ENCODE peak calls at places on chromosomes 13 and 19, in five cellular contexts. P is hepatocyte, J is IMR-90, L is HCT116, E is keratinocyte. Y is an unnamed sample.
A peak's percentile ranks its signal among the peaks of the same experiment; 100 is the strongest.

GRCh38 chr19:14580623-14581237 is 2.2 kb upstream of the CLEC17A start:
- DNase-seq in L (no peak), J (no peak), E (no peak), P (no peak), Y (peak; percentile 42)

GRCh38 chr19:14089662-14090508 is 666 bp downstream of the SAMD1 start:
- DNase-seq in E (no peak), L (no peak), J (peak; percentile 74), P (peak; percentile 79), Y (peak; percentile 98)

GRCh38 chr19:19154768-19155494 is 15.1 kb downstream of the MEF2B start:
- DNase-seq in J (no peak), L (no peak), P (no peak), E (no peak), Y (no peak)

GRCh38 chr19:41811036-41811435 is 14.6 kb downstream of the CEACAM3 start:
- DNase-seq in E (no peak), P (no peak), L (no peak), J (no peak), Y (peak; percentile 38)

GRCh38 chr13:99162962-99163361 is 37.7 kb upstream of the UBAC2 start:
- DNase-seq in P (no peak), L (no peak), E (no peak), J (no peak), Y (no peak)

GRCh38 chr13:30113983-30114491 is 193.3 kb downstream of the KATNAL1 start:
- DNase-seq in J (no peak), L (no peak), P (peak; percentile 59), E (no peak), Y (no peak)

GRCh38 chr13:98293103-98293502 is 116.0 kb upstream of the RNF113B start:
- DNase-seq in L (no peak), E (no peak), J (no peak), P (no peak), Y (no peak)

GRCh38 chr13:18959229-18959628 is 222.4 kb downstream of the TUBA3C start:
- DNase-seq in L (no peak), P (no peak), E (no peak), J (no peak), Y (peak; percentile 6)

GRCh38 chr13:99886706-99887105 is 84.9 kb downstream of the ZIC5 start:
- DNase-seq in E (no peak), L (no peak), P (no peak), J (no peak), Y (no peak)

GRCh38 chr19:28242317-28242927 is 970.5 kb downstream of the UQCRFS1 start:
- DNase-seq in L (no peak), J (no peak), E (no peak), P (peak; percentile 30), Y (no peak)

GRCh38 chr19:55913643-55914268 is 18.4 kb downstream of the NLRP13 start:
- DNase-seq in E (no peak), P (no peak), L (peak; percentile 13), J (no peak), Y (no peak)

GRCh38 chr13:113665582-113666323 is 1.3 kb upstream of the GRK1 start:
- DNase-seq in E (no peak), J (no peak), L (no peak), P (no peak), Y (peak; percentile 71)

GRCh38 chr19:19098703-19099632 is 35.2 kb downstream of the SLC25A42 start:
- DNase-seq in L (no peak), E (no peak), J (no peak), P (peak; percentile 54), Y (peak; percentile 55)

GRCh38 chr13:102517959-102518358 is 78.8 kb upstream of the TPP2 start:
- DNase-seq in J (no peak), L (no peak), E (no peak), P (no peak), Y (peak; percentile 19)

GRCh38 chr19:16830679-16831078 is 1.5 kb downstream of the SIN3B start:
- DNase-seq in P (no peak), E (no peak), L (no peak), J (peak; percentile 40), Y (no peak)

GRCh38 chr13:79862515-79862914 is 381.6 kb downstream of the NDFIP2 start:
- DNase-seq in E (no peak), J (no peak), L (no peak), P (no peak), Y (no peak)

GRCh38 chr19:8615813-8616596 is 5.5 kb upstream of the ADAMTS10 start:
- DNase-seq in L (peak; percentile 60), P (peak; percentile 64), J (peak; percentile 55), E (no peak), Y (peak; percentile 93)

GRCh38 chr19:38837656-38838121 is 6.1 kb upstream of the ECH1 start:
- DNase-seq in J (peak; percentile 35), E (no peak), P (peak; percentile 78), L (no peak), Y (peak; percentile 5)

GRCh38 chr13:100525453-100526298 is 62.9 kb downstream of the GGACT start:
- DNase-seq in E (no peak), J (no peak), L (no peak), P (no peak), Y (peak; percentile 73)

GRCh38 chr13:109368230-109368629 is 418.2 kb downstream of the IRS2 start:
- DNase-seq in P (no peak), J (no peak), L (no peak), E (no peak), Y (no peak)

GRCh38 chr13:42497798-42498197 is 76.2 kb upstream of the TNFSF11 start:
- DNase-seq in E (peak; percentile 41), L (no peak), P (peak; percentile 13), J (peak; percentile 40), Y (peak; percentile 65)

DNA sequence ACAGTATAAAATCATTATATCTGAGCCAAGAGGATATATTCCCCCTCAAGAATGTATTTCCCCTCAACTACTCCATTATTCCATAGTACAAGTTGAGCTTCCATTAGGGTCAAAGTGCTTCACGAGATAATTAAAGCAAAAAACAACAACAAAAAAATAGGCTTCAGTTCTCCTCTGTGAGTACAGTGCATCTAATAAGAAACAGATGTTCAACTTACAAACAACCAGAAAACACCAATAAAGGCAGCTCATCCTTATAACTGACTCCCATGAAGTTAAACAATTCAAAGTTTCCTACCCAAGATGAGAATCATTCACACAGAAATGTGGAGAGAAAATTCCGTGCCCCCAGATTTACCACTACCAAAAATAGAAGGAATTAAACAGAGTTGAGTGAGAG is 854.4 kb downstream of the PCDH9 start:
- DNase-seq in J (peak; percentile 6), L (no peak), E (no peak), P (no peak), Y (no peak)
- H3K4me3 ChIP-seq in J (no peak overlapping the region), L (no peak overlapping the region), E (no peak overlapping the region), P (no peak overlapping the region), Y (no peak overlapping the region)

GRCh38 chr19:35362261-35363000 is 4.2 kb downstream of the FFAR3 start:
- DNase-seq in J (no peak), E (no peak), P (no peak), L (no peak), Y (no peak)

GRCh38 chr19:35363711-35364425 is 5.6 kb downstream of the FFAR3 start:
- DNase-seq in J (no peak), E (no peak), L (no peak), P (no peak), Y (no peak)

GRCh38 chr19:35363001-35363590 is 4.8 kb downstream of the FFAR3 start:
- DNase-seq in E (no peak), J (no peak), P (no peak), L (no peak), Y (no peak)

GRCh38 chr19:35357867-35358573 is at the start of gene FFAR3:
- DNase-seq in P (no peak), L (no peak), J (peak; percentile 11), E (no peak), Y (no peak)

DNA sequence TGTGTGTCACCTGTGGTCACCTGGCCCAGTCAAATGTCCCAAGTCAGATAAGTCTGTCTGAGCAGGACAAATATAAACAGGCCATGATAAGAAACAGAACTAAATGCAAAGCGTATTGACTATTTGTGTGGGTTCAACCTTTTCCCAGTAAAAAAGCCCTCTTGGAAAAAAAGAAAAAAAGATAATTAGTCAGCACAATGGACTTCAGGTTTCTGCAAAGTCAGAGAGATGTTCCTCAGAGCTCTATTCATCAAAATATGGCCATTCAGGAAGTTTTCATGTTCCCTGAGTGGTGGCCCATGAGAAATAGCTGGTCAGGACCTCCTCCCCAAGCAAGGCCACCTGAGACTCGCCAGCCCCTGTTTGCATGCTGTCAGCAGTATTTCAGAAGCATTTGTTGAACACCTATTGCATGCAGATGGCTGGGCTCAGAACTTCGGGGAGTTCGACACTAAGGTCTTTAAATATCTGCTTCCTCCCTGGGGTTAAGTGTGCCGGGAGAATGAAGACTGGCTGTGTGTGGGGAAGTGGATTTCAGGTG is 2.7 kb downstream of the FFAR3 start:
- DNase-seq in E (no peak), L (no peak), J (no peak), P (no peak), Y (no peak)
- H3K4me2 ChIP-seq in E (no peak overlapping the region), L (no peak overlapping the region), J (no peak overlapping the region), P (no peak overlapping the region), Y (no peak overlapping the region)

GRCh38 chr19:1942934-1943555 is 2.1 kb downstream of the CSNK1G2 start:
- DNase-seq in L (no peak), E (no peak), P (no peak), J (no peak), Y (peak; percentile 86)
- H3K4me3 ChIP-seq in L (peak overlapping the region; percentile 83), E (peak overlapping the region; percentile 92), P (peak overlapping the region; percentile 78), J (peak overlapping the region; percentile 72), Y (peak overlapping the region; percentile 88)

GRCh38 chr19:49422407-49423277 is 599 bp downstream of the PTH2 start:
- DNase-seq in E (no peak), L (no peak), P (peak; percentile 41), J (peak; percentile 17), Y (peak; percentile 84)

GRCh38 chr19:49425178-49425577 is at the start of gene GFY:
- DNase-seq in L (no peak), E (no peak), P (no peak), J (no peak), Y (peak; percentile 62)

GRCh38 chr19:49421878-49422202 is 1.4 kb downstream of the PTH2 start:
- DNase-seq in P (no peak), E (no peak), J (no peak), L (no peak), Y (peak; percentile 73)

GRCh38 chr19:49423278-49423984 is at the start of gene PTH2:
- DNase-seq in L (no peak), E (no peak), P (no peak), J (no peak), Y (peak; percentile 82)

GRCh38 chr19:49423985-49424303 is 703 bp upstream of the PTH2 start:
- DNase-seq in E (no peak), L (no peak), P (no peak), J (no peak), Y (no peak)
- H3K4me2 ChIP-seq in E (no peak overlapping the region), L (no peak overlapping the region), P (no peak overlapping the region), J (no peak overlapping the region), Y (no peak overlapping the region)

DNA sequence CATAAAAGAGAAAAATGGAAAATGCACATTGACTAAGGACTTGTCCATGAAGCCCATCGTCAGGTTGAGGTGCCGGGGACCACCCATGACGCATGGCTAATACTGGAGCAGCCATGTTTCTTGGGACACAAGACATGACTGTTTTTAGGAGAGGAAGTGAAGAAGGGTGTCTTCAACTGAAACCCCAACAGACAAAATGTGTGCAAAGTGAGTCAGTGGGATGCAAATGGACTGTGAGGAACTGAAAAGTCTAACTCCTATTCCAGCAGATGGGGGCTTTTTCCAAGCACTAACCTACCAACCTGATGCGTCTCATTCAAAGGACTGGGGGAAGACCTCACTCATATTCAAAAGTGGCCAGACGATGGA is 459.3 kb downstream of the FOXO1 start:
- DNase-seq in L (no peak), E (no peak), J (no peak), P (no peak), Y (no peak)
- H3K4me3 ChIP-seq in L (no peak overlapping the region), E (no peak overlapping the region), J (no peak overlapping the region), P (no peak overlapping the region), Y (no peak overlapping the region)